ENCODE peak calls at places on chromosomes 1 and 21, in four cellular contexts. N is activated T-cell treated with anti-CD3 and anti-CD28 coated beads for 1 hour, L is SK-MEL-5, B is memory B cell. W is an unnamed sample.

GRCh38 chr1:229984992-229985985 is 81.7 kb upstream of the GALNT2 start:
- DNase-seq in L (no peak), N (no peak), B (no peak), W (no peak)

GRCh38 chr1:21255284-21255942 is 34.9 kb downstream of the ECE1 start:
- DNase-seq in B (peak), L (peak), N (peak), W (no peak)

GRCh38 chr1:184940226-184940625 is 34.1 kb downstream of the NIBAN1 start:
- DNase-seq in B (no peak), N (no peak), L (no peak), W (no peak)

GRCh38 chr1:16129921-16130543 is 25.8 kb downstream of the EPHA2 start:
- DNase-seq in B (no peak), L (no peak), N (no peak), W (no peak)

GRCh38 chr1:177247777-177248176 is 77.0 kb downstream of the BRINP2 start:
- DNase-seq in N (no peak), L (no peak), B (no peak), W (no peak)

GRCh38 chr1:22537441-22538139 is 25.7 kb upstream of the EPHA8 start:
- DNase-seq in L (no peak), B (no peak), N (no peak), W (no peak)

GRCh38 chr1:230026139-230026538 is 40.9 kb upstream of the GALNT2 start:
- DNase-seq in B (no peak), N (no peak), L (no peak), W (no peak)

GRCh38 chr1:107535091-107535490 is 394.3 kb downstream of the NTNG1 start:
- DNase-seq in B (no peak), N (no peak), L (no peak), W (no peak)

GRCh38 chr1:74368335-74368734 is 133.1 kb downstream of the TNNI3K start:
- DNase-seq in N (no peak), B (no peak), L (no peak), W (no peak)

GRCh38 chr21:26388731-26389231 is 184.3 kb downstream of the CYYR1 start:
- DNase-seq in B (no peak), L (peak), N (no peak), W (no peak)

GRCh38 chr1:74266001-74266400 is 30.8 kb downstream of the TNNI3K start:
- DNase-seq in L (peak), B (no peak), N (no peak), W (no peak)

GRCh38 chr1:52602328-52603300 is at the start of gene GPX7:
- DNase-seq in L (no peak), N (peak), B (peak), W (no peak)

W was measured in CMK.